ENCODE peak calls at places on chromosomes 1 and 21, in nine cellular contexts. P is heart left ventricle, A is HCT116, Q is K562, N is adrenal gland, C is tibial nerve, W is sigmoid colon, K is body of pancreas, D is prostate gland. G is an unnamed sample.

GRCh38 chr21:38839683-38840286 is 34.1 kb downstream of the ETS2 start:
- DNase-seq in Q (no peak), P (no peak), W (no peak), A (peak; percentile 21), K (no peak), N (no peak), D (no peak), C (no peak), G (no peak)

GRCh38 chr1:215890438-215890837 is 323.3 kb downstream of the KCTD3 start:
- DNase-seq in P (no peak), A (no peak), K (no peak), N (no peak), C (no peak), D (no peak), Q (no peak), W (no peak), G (no peak)

GRCh38 chr1:234731371-234732085 is 121.5 kb upstream of the IRF2BP2 start:
- DNase-seq in P (no peak), N (no peak), D (no peak), C (no peak), Q (no peak), W (peak; percentile 67), A (peak; percentile 21), K (no peak), G (peak; percentile 38)

GRCh38 chr1:217482356-217483102 is 148.4 kb downstream of the GPATCH2 start:
- DNase-seq in Q (no peak), C (no peak), A (peak; percentile 8), K (no peak), P (no peak), W (no peak), N (no peak), D (no peak), G (no peak)

GRCh38 chr1:91621360-91621759 is 120.7 kb downstream of the CDC7 start:
- DNase-seq in K (no peak), C (no peak), Q (no peak), A (no peak), N (no peak), P (no peak), D (no peak), W (no peak), G (no peak)

GRCh38 chr1:44029260-44029910 is 1.9 kb downstream of the SLC6A9 start:
- DNase-seq in P (no peak), K (peak; percentile 49), W (peak; percentile 69), C (no peak), A (no peak), N (no peak), D (peak; percentile 15), Q (peak; percentile 67), G (no peak)

GRCh38 chr1:202155478-202156021 is 4.9 kb downstream of the PTPN7 start:
- DNase-seq in P (no peak), W (no peak), K (no peak), N (peak; percentile 85), D (no peak), Q (peak; percentile 23), C (no peak), A (no peak), G (peak; percentile 74)

GRCh38 chr1:102902045-102902444 is 206.3 kb downstream of the COL11A1 start:
- DNase-seq in P (no peak), N (no peak), D (no peak), C (no peak), A (no peak), Q (no peak), W (no peak), K (no peak), G (no peak)

GRCh38 chr1:60564196-60564595 is 490.6 kb upstream of the C1orf87 start:
- DNase-seq in P (no peak), K (no peak), W (no peak), C (no peak), N (no peak), Q (no peak), A (no peak), D (no peak), G (no peak)

GRCh38 chr1:226603030-226603960 is 54.7 kb downstream of the STUM start:
- DNase-seq in P (no peak), W (peak; percentile 83), K (peak; percentile 69), D (peak; percentile 74), C (peak; percentile 85), Q (no peak), N (peak; percentile 56), A (no peak), G (peak; percentile 64)

GRCh38 chr1:52436817-52437216 is 32.4 kb downstream of the PRPF38A start:
- DNase-seq in N (no peak), K (no peak), Q (no peak), A (no peak), W (no peak), P (no peak), D (no peak), C (no peak), G (no peak)

GRCh38 chr1:30731109-30731805 is 7.9 kb upstream of the MATN1 start:
- DNase-seq in C (no peak), A (no peak), K (no peak), Q (no peak), D (no peak), P (no peak), W (no peak), N (no peak), G (no peak)

GRCh38 chr1:167648252-167648849 is 18.3 kb downstream of the RCSD1 start:
- DNase-seq in D (no peak), K (no peak), N (no peak), P (no peak), Q (no peak), A (no peak), C (no peak), W (peak; percentile 69), G (no peak)

GRCh38 chr1:160437432-160438319 is 37.3 kb downstream of the VANGL2 start:
- DNase-seq in Q (no peak), C (no peak), N (no peak), K (no peak), A (no peak), D (no peak), P (no peak), W (no peak), G (no peak)

GRCh38 chr1:2594641-2595131 is 8.1 kb downstream of the PRXL2B start:
- DNase-seq in K (peak; percentile 9), W (peak; percentile 61), A (no peak), Q (no peak), N (no peak), C (no peak), D (no peak), P (no peak), G (no peak)

GRCh38 chr1:57138432-57139078 is 172.7 kb upstream of the C8B start:
- DNase-seq in N (no peak), Q (no peak), P (no peak), D (no peak), C (no peak), W (no peak), A (no peak), K (no peak), G (no peak)

GRCh38 chr1:13699510-13699909 is 478 bp upstream of the PRDM2 start:
- DNase-seq in Q (no peak), A (no peak), W (no peak), N (no peak), C (no peak), D (peak; percentile 7), K (no peak), P (no peak), G (no peak)

GRCh38 chr1:206050655-206051235 is 2.2 kb upstream of the RHEX start:
- DNase-seq in A (no peak), P (no peak), K (no peak), C (no peak), W (no peak), N (no peak), Q (no peak), D (no peak), G (no peak)

GRCh38 chr1:109641341-109641740 is 14.6 kb upstream of the GSTM4 start:
- DNase-seq in N (no peak), P (no peak), W (no peak), Q (no peak), C (peak; percentile 2), K (no peak), D (no peak), A (no peak), G (no peak)

GRCh38 chr21:32392880-32393676 is at the start of gene URB1:
- DNase-seq in C (peak; percentile 90), Q (peak; percentile 99), A (peak; percentile 49), D (peak; percentile 92), N (peak; percentile 86), P (peak; percentile 96), W (peak; percentile 94), K (peak; percentile 92), G (peak; percentile 96)
- TF ChIP-seq POLR2A in C (peak; percentile 82), Q (peak; percentile 97), A (peak; percentile 72), D (peak; percentile 82), N (peak; percentile 64), P (no peak), W (peak; percentile 73), K (peak; percentile 30), G (peak; percentile 65)

GRCh38 chr1:66525086-66525485 is 8.9 kb upstream of the SGIP1 start:
- DNase-seq in D (no peak), Q (no peak), A (no peak), K (no peak), W (no peak), P (no peak), C (no peak), N (no peak), G (no peak)
- H3K4me1 ChIP-seq in D (no peaks in the 10 kb centered on the region), Q (no peaks in the 10 kb centered on the region), A (peaks cover 41% of the 10 kb centered on the region), K (no peaks in the 10 kb centered on the region), W (no peaks in the 10 kb centered on the region), P (no peaks in the 10 kb centered on the region), C (no peaks in the 10 kb centered on the region), N (no peaks in the 10 kb centered on the region), G (no peaks in the 10 kb centered on the region)

GRCh38 chr21:41762236-41762635 is 4.6 kb downstream of the RIPK4 start:
- DNase-seq in K (no peak), W (no peak), A (no peak), D (no peak), C (no peak), P (no peak), Q (no peak), N (no peak), G (no peak)
- H3K36me3 ChIP-seq in K (no peaks in the 10 kb centered on the region), W (no peaks in the 10 kb centered on the region), A (no peaks in the 10 kb centered on the region), D (no peaks in the 10 kb centered on the region), C (no peaks in the 10 kb centered on the region), P (no peaks in the 10 kb centered on the region), Q (no peaks in the 10 kb centered on the region), N (no peaks in the 10 kb centered on the region), G (no peaks in the 10 kb centered on the region)

GRCh38 chr1:54580856-54581550 is 33.0 kb downstream of the ACOT11 start:
- DNase-seq in W (peak; percentile 54), K (no peak), Q (no peak), P (no peak), C (no peak), A (no peak), N (no peak), D (no peak), G (no peak)

GRCh38 chr1:54583307-54583686 is 35.3 kb downstream of the ACOT11 start:
- DNase-seq in P (no peak), A (no peak), K (no peak), N (no peak), W (no peak), C (no peak), Q (no peak), D (no peak), G (no peak)

GRCh38 chr1:54583868-54584267 is 35.8 kb downstream of the ACOT11 start:
- DNase-seq in A (no peak), C (no peak), D (no peak), W (no peak), P (no peak), Q (no peak), K (no peak), N (no peak), G (no peak)

GRCh38 chr1:54582566-54583306 is 34.7 kb downstream of the ACOT11 start:
- DNase-seq in A (no peak), D (no peak), K (peak; percentile 55), P (no peak), W (no peak), N (no peak), C (no peak), Q (no peak), G (no peak)

GRCh38 chr1:54581621-54582035 is 33.6 kb downstream of the ACOT11 start:
- DNase-seq in W (peak; percentile 98), N (peak; percentile 99), D (peak; percentile 96), C (peak; percentile 53), Q (no peak), P (peak; percentile 91), A (peak; percentile 29), K (peak; percentile 100), G (peak; percentile 96)
- TF ChIP-seq POLR2A in W (peak; percentile 73), N (peak; percentile 78), D (peak; percentile 86), C (peak; percentile 88), Q (no peak), P (no peak), A (no peak), K (peak; percentile 48), G (no peak)